ENCODE peak calls at places on chromosomes 2 and 18, in six cellular contexts. One of them, this sample, is unnamed.

GRCh38 chr2:27083410-27084296 is 2.9 kb upstream of the KHK start:
- DNase-seq in SK-N-SH: no peak
- DNase-seq in HCT116: no peak
- DNase-seq in HepG2: peak
- DNase-seq in K562: no peak
- DNase-seq in GM12878: no peak
- DNase-seq in this sample: no peak

GRCh38 chr2:29518010-29518409 is 402.8 kb downstream of the CLIP4 start:
- DNase-seq in SK-N-SH: peak
- DNase-seq in HCT116: no peak
- DNase-seq in HepG2: no peak
- DNase-seq in K562: no peak
- DNase-seq in GM12878: no peak
- DNase-seq in this sample: no peak

GRCh38 chr18:25453556-25454269 is 101.7 kb upstream of the ZNF521 start:
- DNase-seq in SK-N-SH: no peak
- DNase-seq in HCT116: no peak
- DNase-seq in HepG2: no peak
- DNase-seq in K562: no peak
- DNase-seq in GM12878: no peak
- DNase-seq in this sample: no peak

GRCh38 chr18:56019908-56020307 is 431.9 kb upstream of the TCF4 start:
- DNase-seq in SK-N-SH: no peak
- DNase-seq in HCT116: no peak
- DNase-seq in HepG2: no peak
- DNase-seq in K562: no peak
- DNase-seq in GM12878: no peak
- DNase-seq in this sample: no peak

GRCh38 chr2:167550448-167550847 is 662.2 kb downstream of the XIRP2 start:
- DNase-seq in SK-N-SH: peak
- DNase-seq in HCT116: peak
- DNase-seq in HepG2: peak
- DNase-seq in K562: no peak
- DNase-seq in GM12878: no peak
- DNase-seq in this sample: peak

GRCh38 chr2:135132314-135132713 is 80.2 kb downstream of the RAB3GAP1 start:
- DNase-seq in SK-N-SH: no peak
- DNase-seq in HCT116: no peak
- DNase-seq in HepG2: no peak
- DNase-seq in K562: no peak
- DNase-seq in GM12878: no peak
- DNase-seq in this sample: no peak

GRCh38 chr2:111032721-111033532 is 87.8 kb upstream of the BCL2L11 start:
- DNase-seq in SK-N-SH: no peak
- DNase-seq in HCT116: peak
- DNase-seq in HepG2: peak
- DNase-seq in K562: no peak
- DNase-seq in GM12878: no peak
- DNase-seq in this sample: peak

GRCh38 chr2:179222076-179222475 is 42.6 kb downstream of the SESTD1 start:
- DNase-seq in SK-N-SH: no peak
- DNase-seq in HCT116: no peak
- DNase-seq in HepG2: no peak
- DNase-seq in K562: no peak
- DNase-seq in GM12878: no peak
- DNase-seq in this sample: no peak

GRCh38 chr2:170502400-170503135 is 212.6 kb upstream of the SP5 start:
- DNase-seq in SK-N-SH: no peak
- DNase-seq in HCT116: no peak
- DNase-seq in HepG2: no peak
- DNase-seq in K562: no peak
- DNase-seq in GM12878: no peak
- DNase-seq in this sample: no peak

GRCh38 chr2:21381421-21381820 is 257.7 kb downstream of the TDRD15 start:
- DNase-seq in SK-N-SH: no peak
- DNase-seq in HCT116: no peak
- DNase-seq in HepG2: no peak
- DNase-seq in K562: no peak
- DNase-seq in GM12878: no peak
- DNase-seq in this sample: no peak

GRCh38 chr2:21379140-21379539 is 255.4 kb downstream of the TDRD15 start:
- DNase-seq in SK-N-SH: no peak
- DNase-seq in HCT116: no peak
- DNase-seq in HepG2: no peak
- DNase-seq in K562: no peak
- DNase-seq in GM12878: no peak
- DNase-seq in this sample: no peak

GRCh38 chr2:21386666-21387065 is 262.9 kb downstream of the TDRD15 start:
- DNase-seq in SK-N-SH: no peak
- DNase-seq in HCT116: no peak
- DNase-seq in HepG2: no peak
- DNase-seq in K562: no peak
- DNase-seq in GM12878: no peak
- DNase-seq in this sample: no peak

GRCh38 chr2:21382980-21383520 is 259.3 kb downstream of the TDRD15 start:
- DNase-seq in SK-N-SH: no peak
- DNase-seq in HCT116: no peak
- DNase-seq in HepG2: no peak
- DNase-seq in K562: no peak
- DNase-seq in GM12878: no peak
- DNase-seq in this sample: no peak
- TF ChIP-seq JUND in SK-N-SH: no peak
- TF ChIP-seq JUND in HCT116: no peak
- TF ChIP-seq JUND in HepG2: no peak
- TF ChIP-seq JUND in K562: no peak
- TF ChIP-seq JUND in GM12878: no peak
- TF ChIP-seq JUND in this sample: no peak

DNA sequence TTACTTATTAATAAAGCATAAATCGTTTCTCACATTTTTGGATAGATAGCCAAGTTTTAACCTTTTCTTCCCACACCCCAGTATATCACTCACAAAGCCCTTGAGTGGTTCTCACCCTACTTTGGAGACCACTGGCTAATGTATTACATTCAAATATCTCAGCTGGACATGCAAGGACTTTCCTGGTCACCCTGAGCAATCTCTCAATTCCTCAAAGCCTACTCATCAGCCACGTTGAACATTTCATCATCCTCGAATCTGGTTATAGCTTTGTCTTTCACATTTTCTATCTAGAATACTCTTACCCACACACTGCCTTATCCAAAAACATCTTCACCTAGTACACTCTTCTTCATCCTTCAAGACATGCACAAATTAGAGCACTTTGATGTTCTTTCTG is 71.1 kb upstream of the MAPRE2 start:
- DNase-seq in SK-N-SH: no peak
- DNase-seq in HCT116: no peak
- DNase-seq in HepG2: no peak
- DNase-seq in K562: no peak
- DNase-seq in GM12878: no peak
- DNase-seq in this sample: no peak
- TF ChIP-seq JUND in SK-N-SH: no peak
- TF ChIP-seq JUND in HCT116: no peak
- TF ChIP-seq JUND in HepG2: no peak
- TF ChIP-seq JUND in K562: no peak
- TF ChIP-seq JUND in GM12878: no peak
- TF ChIP-seq JUND in this sample: no peak

GRCh38 chr18:74116628-74117554 is 30.7 kb downstream of the FBXO15 start:
- DNase-seq in SK-N-SH: no peak
- DNase-seq in HCT116: peak
- DNase-seq in HepG2: peak
- DNase-seq in K562: peak
- DNase-seq in GM12878: no peak
- DNase-seq in this sample: peak

GRCh38 chr18:74113711-74114110 is 33.9 kb downstream of the FBXO15 start:
- DNase-seq in SK-N-SH: no peak
- DNase-seq in HCT116: no peak
- DNase-seq in HepG2: no peak
- DNase-seq in K562: no peak
- DNase-seq in GM12878: no peak
- DNase-seq in this sample: no peak

GRCh38 chr18:74114206-74114605 is 33.4 kb downstream of the FBXO15 start:
- DNase-seq in SK-N-SH: no peak
- DNase-seq in HCT116: no peak
- DNase-seq in HepG2: no peak
- DNase-seq in K562: no peak
- DNase-seq in GM12878: no peak
- DNase-seq in this sample: no peak

GRCh38 chr18:74110983-74111382 is 36.7 kb downstream of the FBXO15 start:
- DNase-seq in SK-N-SH: no peak
- DNase-seq in HCT116: no peak
- DNase-seq in HepG2: no peak
- DNase-seq in K562: no peak
- DNase-seq in GM12878: no peak
- DNase-seq in this sample: no peak

DNA sequence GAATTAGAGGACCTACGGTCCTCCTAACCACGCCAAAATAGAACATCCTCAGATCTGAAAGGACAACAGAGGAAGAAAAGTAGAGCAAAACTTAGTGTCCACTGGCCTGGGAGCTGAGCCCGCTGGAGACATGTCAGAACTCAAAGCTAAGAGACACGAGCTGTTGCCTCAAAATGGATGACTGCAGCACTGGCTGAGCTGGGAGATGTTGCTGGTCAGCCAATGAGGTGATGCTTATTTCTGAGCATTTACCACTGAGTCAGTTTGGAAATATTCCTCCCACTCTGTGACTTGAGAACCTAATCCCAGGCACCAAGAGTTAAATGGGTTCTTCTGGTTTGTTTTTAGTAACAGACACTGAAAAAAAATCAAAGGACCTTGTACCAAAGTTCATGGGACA is 32.6 kb downstream of the FBXO15 start:
- DNase-seq in SK-N-SH: no peak
- DNase-seq in HCT116: no peak
- DNase-seq in HepG2: no peak
- DNase-seq in K562: no peak
- DNase-seq in GM12878: no peak
- DNase-seq in this sample: no peak
- TF ChIP-seq JUND in SK-N-SH: no peak
- TF ChIP-seq JUND in HCT116: no peak
- TF ChIP-seq JUND in HepG2: no peak
- TF ChIP-seq JUND in K562: no peak
- TF ChIP-seq JUND in GM12878: no peak
- TF ChIP-seq JUND in this sample: no peak

GRCh38 chr2:99481941-99482340 is 7.9 kb downstream of the REV1 start:
- DNase-seq in SK-N-SH: no peak
- DNase-seq in HCT116: no peak
- DNase-seq in HepG2: peak
- DNase-seq in K562: no peak
- DNase-seq in GM12878: no peak
- DNase-seq in this sample: no peak
- TF ChIP-seq JUND in SK-N-SH: no peak
- TF ChIP-seq JUND in HCT116: no peak
- TF ChIP-seq JUND in HepG2: no peak
- TF ChIP-seq JUND in K562: no peak
- TF ChIP-seq JUND in GM12878: no peak
- TF ChIP-seq JUND in this sample: no peak

GRCh38 chr2:237627463-237628321 is at the start of gene LRRFIP1:
- DNase-seq in SK-N-SH: peak
- DNase-seq in HCT116: no peak
- DNase-seq in HepG2: no peak
- DNase-seq in K562: no peak
- DNase-seq in GM12878: no peak
- DNase-seq in this sample: peak

GRCh38 chr2:237625216-237625705 is 2.1 kb upstream of the LRRFIP1 start:
- DNase-seq in SK-N-SH: no peak
- DNase-seq in HCT116: no peak
- DNase-seq in HepG2: peak
- DNase-seq in K562: no peak
- DNase-seq in GM12878: no peak
- DNase-seq in this sample: no peak

GRCh38 chr2:237628482-237629187 is 1.2 kb downstream of the LRRFIP1 start:
- DNase-seq in SK-N-SH: no peak
- DNase-seq in HCT116: no peak
- DNase-seq in HepG2: no peak
- DNase-seq in K562: no peak
- DNase-seq in GM12878: no peak
- DNase-seq in this sample: peak

GRCh38 chr2:237625777-237626176 is 1.6 kb upstream of the LRRFIP1 start:
- DNase-seq in SK-N-SH: no peak
- DNase-seq in HCT116: no peak
- DNase-seq in HepG2: no peak
- DNase-seq in K562: no peak
- DNase-seq in GM12878: no peak
- DNase-seq in this sample: no peak

DNA sequence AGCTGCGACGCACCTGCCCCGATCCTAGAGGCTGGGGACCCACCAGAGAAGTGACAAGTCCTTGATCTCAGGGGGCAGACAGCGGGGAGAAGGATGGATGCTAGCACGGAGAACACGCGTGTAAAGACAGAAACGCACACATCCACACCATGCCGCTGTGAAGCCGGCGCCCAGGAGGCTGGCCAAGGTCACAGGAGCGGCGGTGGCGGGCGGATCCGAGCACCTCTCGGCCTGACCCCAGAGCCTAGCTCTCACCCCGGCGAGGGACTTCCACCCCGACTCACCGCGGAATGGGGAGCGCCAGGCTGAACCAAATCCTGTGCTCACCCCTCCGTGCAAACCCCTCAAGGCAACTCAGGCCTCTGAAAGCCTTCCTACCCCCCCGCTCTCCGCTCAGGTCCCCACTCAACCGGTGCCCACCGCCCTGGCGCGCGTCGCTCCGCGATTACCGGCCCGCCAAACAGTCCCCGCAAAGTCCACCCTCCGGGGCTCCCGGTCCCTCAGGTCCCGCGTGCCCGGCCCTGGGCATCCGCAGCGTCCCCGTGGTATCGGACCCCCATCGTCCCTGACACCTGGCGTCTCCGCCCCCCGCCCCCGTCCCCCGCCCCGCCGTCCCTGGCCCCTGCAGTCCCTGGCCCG is 455 bp upstream of the LRRFIP1 start:
- DNase-seq in SK-N-SH: no peak
- DNase-seq in HCT116: no peak
- DNase-seq in HepG2: no peak
- DNase-seq in K562: no peak
- DNase-seq in GM12878: no peak
- DNase-seq in this sample: no peak
- TF ChIP-seq JUND in SK-N-SH: no peak
- TF ChIP-seq JUND in HCT116: no peak
- TF ChIP-seq JUND in HepG2: no peak
- TF ChIP-seq JUND in K562: no peak
- TF ChIP-seq JUND in GM12878: no peak
- TF ChIP-seq JUND in this sample: no peak